ENCODE peak calls at places on chromosomes 2 and 18, in ten cellular contexts. C, H, D, J, T, Z, G, O, U and R are unnamed samples.

GRCh38 chr2:152093464-152093863 is 5.4 kb downstream of the CACNB4 start:
- DNase-seq in C (no peak), H (no peak), D (no peak), J (no peak), T (no peak), Z (no peak), G (no peak), O (no peak), U (no peak), R (no peak)

GRCh38 chr2:84940836-84941412 is 30.0 kb upstream of the KCMF1 start:
- DNase-seq in C (no peak), H (no peak), D (no peak), J (no peak), T (no peak), Z (no peak), G (no peak), O (no peak), U (no peak), R (no peak)

GRCh38 chr2:8623958-8624591 is 57.8 kb upstream of the ID2 start:
- DNase-seq in C (no peak), H (no peak), D (no peak), J (no peak), T (no peak), Z (peak), G (no peak), O (no peak), U (no peak), R (no peak)

GRCh38 chr2:223586261-223586660 is 15.9 kb downstream of the SCG2 start:
- DNase-seq in C (no peak), H (no peak), D (no peak), J (no peak), T (peak), Z (no peak), G (no peak), O (peak), U (no peak), R (no peak)

GRCh38 chr2:64888591-64889309 is 100.4 kb upstream of the SLC1A4 start:
- DNase-seq in C (no peak), H (no peak), D (no peak), J (no peak), T (peak), Z (no peak), G (peak), O (peak), U (no peak), R (peak)

GRCh38 chr2:197571622-197572271 is 55.9 kb downstream of the MOB4 start:
- DNase-seq in C (no peak), H (no peak), D (peak), J (no peak), T (peak), Z (no peak), G (no peak), O (no peak), U (no peak), R (no peak)

GRCh38 chr18:9834551-9834950 is 51.2 kb upstream of the TXNDC2 start:
- DNase-seq in C (no peak), H (no peak), D (no peak), J (no peak), T (no peak), Z (no peak), G (no peak), O (no peak), U (no peak), R (no peak)

GRCh38 chr18:9690418-9691178 is 17.5 kb upstream of the RAB31 start:
- DNase-seq in C (no peak), H (no peak), D (no peak), J (no peak), T (peak), Z (no peak), G (no peak), O (no peak), U (no peak), R (no peak)

GRCh38 chr2:99067871-99068270 is 73.6 kb upstream of the C2orf15 start:
- DNase-seq in C (no peak), H (no peak), D (no peak), J (no peak), T (no peak), Z (no peak), G (no peak), O (no peak), U (no peak), R (no peak)

DNA sequence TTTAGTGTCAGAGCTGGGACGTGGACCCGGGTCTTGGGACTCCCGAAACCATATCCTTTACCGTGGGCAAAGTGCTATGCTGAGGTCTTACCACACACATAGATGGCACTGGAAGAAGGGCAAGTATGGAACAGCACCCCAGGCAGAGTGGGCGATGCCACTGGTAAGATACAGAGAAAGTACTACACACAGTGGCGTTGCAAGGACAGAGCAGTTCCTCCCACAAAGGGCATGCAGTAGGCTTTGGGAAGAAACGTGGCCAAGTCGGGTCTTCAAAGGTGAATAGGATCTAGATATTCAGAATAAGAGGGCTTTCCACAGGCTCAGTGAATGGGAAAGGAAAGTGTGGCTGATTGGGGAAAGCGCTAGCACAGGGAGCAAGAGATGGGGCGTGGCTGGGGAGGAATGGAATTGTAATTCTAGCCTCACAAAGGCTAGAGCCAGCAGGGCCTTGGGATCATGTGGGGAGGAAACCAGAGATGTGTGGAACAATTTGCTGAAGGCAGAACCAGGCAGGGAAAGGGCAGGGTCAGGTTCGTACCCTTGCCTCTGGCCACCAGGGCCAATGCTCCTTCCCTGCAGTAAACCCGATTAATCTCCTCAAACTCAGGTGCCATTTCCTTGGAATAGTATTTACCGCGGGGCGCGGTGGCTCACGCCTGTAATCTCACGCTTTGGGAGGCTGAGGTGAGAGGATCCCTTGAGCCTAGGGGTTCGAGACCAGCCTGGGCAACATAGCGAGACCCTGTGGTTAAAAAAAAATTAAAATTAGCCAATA is 36.0 kb downstream of the PCBP1 start:
- DNase-seq in C (no peak), H (peak), D (peak), J (no peak), T (peak), Z (no peak), G (peak), O (peak), U (peak), R (peak)
- H3K4me3 ChIP-seq in C (peak), H (no peak), D (peak), J (peak), T (peak), Z (peak), G (peak), O (no peak), U (no peak), R (peak)

GRCh38 chr2:60555794-60556161 is 2.3 kb upstream of the BCL11A start:
- DNase-seq in C (no peak), H (no peak), D (no peak), J (no peak), T (no peak), Z (no peak), G (peak), O (no peak), U (no peak), R (peak)

GRCh38 chr2:60553992-60554648 is 666 bp upstream of the BCL11A start:
- DNase-seq in C (no peak), H (peak), D (peak), J (peak), T (no peak), Z (peak), G (peak), O (peak), U (no peak), R (peak)

GRCh38 chr2:60556441-60556997 is 3.1 kb upstream of the BCL11A start:
- DNase-seq in C (no peak), H (no peak), D (no peak), J (no peak), T (no peak), Z (no peak), G (peak), O (no peak), U (no peak), R (peak)

GRCh38 chr2:60554649-60555065 is 1.2 kb upstream of the BCL11A start:
- DNase-seq in C (no peak), H (peak), D (no peak), J (no peak), T (no peak), Z (no peak), G (peak), O (no peak), U (no peak), R (peak)

DNA sequence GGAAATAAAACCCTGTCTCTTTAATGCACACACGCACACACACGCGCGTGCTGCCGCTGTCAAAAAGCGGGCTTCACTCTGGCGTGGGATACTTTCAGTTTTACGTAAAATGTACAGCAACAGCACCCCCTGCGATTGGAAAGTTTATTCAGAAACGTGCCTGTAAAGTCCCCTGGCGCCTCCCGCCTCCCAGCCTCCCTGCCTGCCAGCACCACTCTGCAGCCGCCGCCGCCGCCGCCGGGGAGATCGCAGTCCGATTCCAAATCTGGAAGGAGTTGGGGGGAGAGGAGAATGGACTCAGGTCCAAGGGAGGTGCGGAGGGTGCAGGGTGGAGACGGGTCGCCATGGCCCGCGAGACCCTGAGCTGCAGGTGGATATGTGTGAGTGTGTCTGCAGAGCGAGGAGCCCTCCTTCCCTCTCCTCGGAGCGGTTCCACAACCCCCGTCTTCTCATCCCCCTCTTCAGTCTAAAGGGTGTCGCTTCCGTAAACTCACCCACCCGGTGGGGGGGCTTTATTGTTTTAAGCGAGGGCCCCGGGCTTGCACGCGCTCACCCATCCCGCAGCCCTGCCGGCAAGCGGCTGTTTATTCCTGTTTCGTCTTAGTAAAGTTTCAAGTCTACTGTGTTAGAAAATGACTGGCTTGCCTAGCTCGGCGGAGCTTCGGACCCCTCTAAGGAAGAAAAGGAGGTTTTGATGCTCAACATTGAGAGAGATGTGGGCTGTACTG is 1.8 kb upstream of the BCL11A start:
- DNase-seq in C (peak), H (peak), D (peak), J (peak), T (peak), Z (peak), G (peak), O (peak), U (no peak), R (peak)
- H3K4me3 ChIP-seq in C (peak), H (no peak), D (peak), J (peak), T (peak), Z (peak), G (peak), O (peak), U (peak), R (peak)

DNA sequence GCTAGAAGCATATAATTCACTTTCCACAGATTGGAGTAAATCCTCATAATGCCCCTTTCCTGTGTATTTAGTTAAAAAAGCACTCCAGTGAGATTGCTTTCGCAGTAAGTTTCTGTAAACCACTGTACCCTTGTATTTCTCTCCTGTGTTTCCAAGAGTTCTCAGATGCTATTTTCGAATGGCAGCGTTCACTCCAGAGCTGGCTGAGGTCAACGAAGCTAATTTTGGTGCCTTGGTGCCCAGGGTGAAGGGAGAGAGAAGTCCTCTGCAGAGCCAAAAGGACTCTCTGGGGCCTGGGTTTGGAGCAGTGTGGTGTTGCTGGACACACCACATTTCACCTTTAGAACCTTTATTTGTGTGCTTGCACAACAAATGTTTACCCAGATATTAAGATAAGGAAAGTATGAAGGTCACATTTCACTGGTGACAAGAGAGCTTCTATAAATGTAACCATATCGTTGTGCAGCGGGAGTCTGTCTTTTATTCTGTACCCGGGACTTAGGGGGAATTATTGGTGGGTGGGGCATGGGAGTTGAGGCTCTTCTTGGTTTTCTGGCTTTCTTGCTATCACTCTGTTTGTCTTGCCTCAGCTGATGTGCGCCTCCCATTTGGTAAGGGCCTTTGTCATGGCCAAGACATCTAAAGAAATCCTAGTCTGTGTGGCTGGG is 9.9 kb downstream of the EPAS1 start:
- DNase-seq in C (no peak), H (no peak), D (no peak), J (no peak), T (no peak), Z (no peak), G (no peak), O (no peak), U (no peak), R (no peak)
- H3K4me3 ChIP-seq in C (no peak), H (no peak), D (peak), J (no peak), T (no peak), Z (peak), G (no peak), O (no peak), U (no peak), R (no peak)

GRCh38 chr2:78778756-78779510 is 246.6 kb upstream of the REG3G start:
- DNase-seq in C (no peak), H (no peak), D (no peak), J (no peak), T (no peak), Z (no peak), G (no peak), O (no peak), U (no peak), R (peak)
- H3K4me3 ChIP-seq in C (no peak), H (no peak), D (no peak), J (no peak), T (no peak), Z (no peak), G (no peak), O (no peak), U (no peak), R (no peak)

DNA sequence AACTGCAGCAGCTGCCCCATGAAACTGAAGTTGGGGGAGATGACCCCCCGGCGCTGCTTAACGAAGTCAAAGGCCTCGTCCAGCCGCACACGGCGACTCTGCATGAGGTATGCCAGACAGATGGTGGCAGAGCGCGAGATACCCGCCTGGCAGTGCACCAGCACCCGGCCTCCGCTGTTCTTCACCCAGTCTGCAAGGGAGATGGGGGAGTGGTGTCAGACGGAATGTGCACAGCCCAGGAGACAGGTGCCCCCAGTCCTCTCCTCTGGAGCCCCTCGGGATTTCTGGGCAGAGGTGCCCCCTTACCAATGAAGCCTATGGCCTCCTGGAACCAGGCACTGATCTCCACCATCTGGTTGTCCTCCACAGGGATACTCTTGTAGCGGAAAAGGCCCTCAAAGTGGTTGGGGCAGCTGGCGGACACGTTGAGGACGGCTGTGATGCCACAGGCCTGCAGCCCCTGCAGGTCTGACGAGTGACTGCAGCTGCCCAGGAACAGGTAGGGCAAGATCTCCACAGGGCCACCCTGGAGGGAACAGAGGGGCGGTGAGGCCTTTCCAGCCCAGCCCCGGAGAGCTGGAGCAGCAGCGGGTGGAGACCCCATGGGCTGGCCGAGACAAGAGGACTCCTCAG is 1.3 kb downstream of the DUSP2 start:
- DNase-seq in C (no peak), H (no peak), D (peak), J (peak), T (no peak), Z (peak), G (peak), O (no peak), U (no peak), R (peak)
- H3K4me3 ChIP-seq in C (peak), H (no peak), D (peak), J (peak), T (no peak), Z (peak), G (peak), O (no peak), U (no peak), R (peak)

DNA sequence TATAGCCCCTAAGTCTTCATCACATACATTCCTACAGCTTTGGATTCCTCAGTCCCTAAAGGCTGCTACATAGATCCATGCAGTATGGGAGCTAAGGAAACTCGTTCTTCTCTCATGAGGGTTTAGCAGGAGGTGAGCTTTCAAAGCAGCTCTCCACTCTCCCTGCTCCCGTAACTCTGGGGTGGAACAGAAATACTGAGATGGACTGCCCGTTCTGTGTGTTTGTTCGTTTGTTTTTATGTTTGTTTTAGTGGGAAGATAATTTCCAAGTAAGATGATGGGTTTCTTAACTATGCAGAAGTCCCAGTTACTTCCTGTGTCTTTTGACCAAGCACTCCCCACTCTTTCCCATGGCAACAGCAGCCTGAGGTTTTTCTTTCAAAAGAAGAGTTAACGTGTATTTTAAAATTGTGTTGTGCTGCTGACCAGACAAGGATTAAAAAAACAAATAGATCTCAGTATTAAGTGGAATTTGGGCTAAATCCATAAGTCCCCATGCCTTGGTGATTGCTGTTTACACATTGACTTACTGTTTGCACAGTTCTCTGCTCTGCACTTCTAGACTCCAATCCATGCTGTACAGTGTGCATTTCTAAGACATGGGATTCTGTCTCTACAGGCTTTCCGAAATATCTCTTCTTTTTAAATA is 156.4 kb upstream of the SH3BP4 start:
- DNase-seq in C (no peak), H (no peak), D (no peak), J (no peak), T (peak), Z (no peak), G (no peak), O (peak), U (no peak), R (no peak)
- H3K4me3 ChIP-seq in C (no peak), H (no peak), D (no peak), J (no peak), T (no peak), Z (no peak), G (no peak), O (no peak), U (no peak), R (no peak)

DNA sequence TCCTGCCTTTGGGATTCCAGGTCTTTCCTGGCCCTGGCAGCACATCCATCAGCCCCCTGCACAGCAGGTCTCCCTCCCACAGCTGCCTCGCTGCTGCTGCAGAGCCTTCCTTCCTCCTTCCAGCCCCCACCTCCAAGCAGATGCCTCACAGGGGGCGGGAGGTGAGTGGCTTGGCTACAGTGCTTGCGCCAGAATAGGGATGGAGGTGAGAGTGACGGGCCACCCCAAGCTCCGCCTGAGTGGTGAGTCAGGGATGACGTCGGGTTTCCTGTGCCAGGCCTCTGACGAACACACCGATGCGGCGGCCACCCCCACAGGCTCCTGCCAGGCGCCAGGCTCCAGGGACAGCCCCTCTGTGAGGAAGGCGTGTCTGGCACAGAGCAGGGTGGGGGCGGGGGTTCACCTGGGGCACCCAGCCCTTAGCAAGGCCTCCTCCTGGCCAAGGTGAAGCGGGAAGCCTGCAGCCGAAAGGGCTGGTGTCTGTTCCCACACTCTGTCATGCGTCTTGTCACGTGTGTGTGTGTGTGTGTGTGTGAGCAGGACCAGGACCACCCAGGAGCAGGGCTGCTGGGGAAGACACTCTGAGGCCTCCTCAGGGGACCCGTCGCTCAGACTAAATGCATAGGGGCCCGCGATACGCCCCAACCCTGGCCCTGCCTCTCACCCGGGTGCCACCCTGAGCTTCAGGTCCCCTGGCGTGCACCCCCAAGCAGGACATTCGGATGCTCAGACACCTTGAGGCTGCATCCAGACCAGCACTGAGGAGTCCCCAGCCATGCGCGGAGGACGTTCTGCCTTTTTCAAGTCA is 3.4 kb upstream of the DUSP2 start:
- DNase-seq in C (peak), H (peak), D (peak), J (peak), T (peak), Z (peak), G (peak), O (peak), U (peak), R (peak)
- H3K4me3 ChIP-seq in C (peak), H (no peak), D (no peak), J (peak), T (no peak), Z (peak), G (peak), O (no peak), U (no peak), R (peak)